ENCODE peak calls at places on chromosomes 11 and 22, in seven cellular contexts. O is tibial nerve, B is Peyer's patch, T is ovary, E is transverse colon, H is left ventricle myocardium inferior, J is vagina. I is an unnamed sample.
A peak's percentile ranks its signal among the peaks of the same experiment; 100 is the strongest.

GRCh38 chr11:64687641-64688533 is 35.1 kb downstream of the NRXN2 start:
- DNase-seq in O (no peak), B (no peak), T (no peak), E (no peak), H (no peak), J (no peak), I (peak; percentile 76)

GRCh38 chr11:83711035-83711630 is 425.0 kb upstream of the CCDC90B start:
- DNase-seq in O (no peak), B (no peak), T (no peak), E (no peak), H (no peak), J (no peak), I (no peak)

GRCh38 chr11:4680341-4680740 is 17.3 kb downstream of the OR51E2 start:
- DNase-seq in O (no peak), B (no peak), T (no peak), E (no peak), H (no peak), J (no peak), I (no peak)

GRCh38 chr11:61028135-61028729 is 56.8 kb downstream of the CD6 start:
- DNase-seq in O (no peak), B (peak; percentile 80), T (no peak), E (peak; percentile 21), H (no peak), J (no peak), I (no peak)

GRCh38 chr11:128663824-128664223 is 30.0 kb upstream of the FLI1 start:
- DNase-seq in O (peak; percentile 24), B (no peak), T (no peak), E (no peak), H (no peak), J (no peak), I (no peak)

GRCh38 chr22:50104149-50104548 is 14.3 kb downstream of the MOV10L1 start:
- DNase-seq in O (no peak), B (no peak), T (no peak), E (no peak), H (no peak), J (no peak), I (no peak)

GRCh38 chr22:44261861-44262595 is 50.7 kb downstream of the SHISAL1 start:
- DNase-seq in O (no peak), B (no peak), T (peak; percentile 31), E (no peak), H (peak; percentile 41), J (no peak), I (peak; percentile 33)

GRCh38 chr11:1641096-1641495 is 11.5 kb downstream of the KRTAP5-5 start:
- DNase-seq in O (no peak), B (no peak), T (no peak), E (no peak), H (no peak), J (no peak), I (no peak)

GRCh38 chr11:36451681-36452080 is 58.4 kb downstream of the TRAF6 start:
- DNase-seq in O (no peak), B (no peak), T (no peak), E (no peak), H (no peak), J (no peak), I (no peak)

GRCh38 chr22:47066616-47066905 is 304.1 kb downstream of the TBC1D22A start:
- DNase-seq in O (no peak), B (no peak), T (no peak), E (peak; percentile 1), H (no peak), J (no peak), I (no peak)

GRCh38 chr22:49827853-49828598 is at the start of gene BRD1:
- DNase-seq in O (no peak), B (peak; percentile 56), T (peak; percentile 60), E (peak; percentile 71), H (peak; percentile 70), J (no peak), I (peak; percentile 91)

GRCh38 chr11:24762076-24762475 is 265.2 kb downstream of the LUZP2 start:
- DNase-seq in O (no peak), B (no peak), T (no peak), E (no peak), H (no peak), J (no peak), I (no peak)

GRCh38 chr11:35709386-35709785 is 46.8 kb downstream of the TRIM44 start:
- DNase-seq in O (no peak), B (no peak), T (no peak), E (no peak), H (no peak), J (no peak), I (no peak)

GRCh38 chr11:130865772-130866114 is 50.5 kb downstream of the SNX19 start:
- DNase-seq in O (no peak), B (no peak), T (no peak), E (no peak), H (peak; percentile 21), J (no peak), I (no peak)

GRCh38 chr11:27718346-27718852 is 18.1 kb upstream of the BDNF start:
- DNase-seq in O (no peak), B (no peak), T (no peak), E (peak; percentile 9), H (no peak), J (no peak), I (no peak)

GRCh38 chr22:32340437-32340836 is 17.2 kb upstream of the RFPL3 start:
- DNase-seq in O (no peak), B (no peak), T (no peak), E (no peak), H (no peak), J (peak; percentile 55), I (no peak)

GRCh38 chr11:1736447-1736992 is 13.9 kb downstream of the IFITM10 start:
- DNase-seq in O (no peak), B (no peak), T (no peak), E (no peak), H (no peak), J (no peak), I (no peak)

GRCh38 chr22:35681454-35682050 is 33.3 kb downstream of the APOL6 start:
- DNase-seq in O (no peak), B (no peak), T (no peak), E (no peak), H (no peak), J (no peak), I (no peak)
- H3K27me3 ChIP-seq in O (no peaks in the 10 kb centered on the region), B (no peaks in the 10 kb centered on the region), T (no peaks in the 10 kb centered on the region), E (no peaks in the 10 kb centered on the region), H (no peaks in the 10 kb centered on the region), J (no peaks in the 10 kb centered on the region), I (no peaks in the 10 kb centered on the region)

GRCh38 chr11:134229131-134229790 is 4.8 kb downstream of the VPS26B start:
- DNase-seq in O (no peak), B (no peak), T (no peak), E (no peak), H (no peak), J (no peak), I (no peak)

GRCh38 chr11:134233729-134234179 is 9.3 kb downstream of the VPS26B start:
- DNase-seq in O (no peak), B (no peak), T (no peak), E (no peak), H (no peak), J (no peak), I (no peak)

GRCh38 chr11:134231958-134232674 is 7.6 kb downstream of the VPS26B start:
- DNase-seq in O (no peak), B (no peak), T (no peak), E (no peak), H (no peak), J (no peak), I (no peak)

GRCh38 chr11:134228625-134229024 is 4.2 kb downstream of the VPS26B start:
- DNase-seq in O (no peak), B (peak; percentile 86), T (no peak), E (no peak), H (no peak), J (no peak), I (no peak)

GRCh38 chr11:134230339-134230738 is 5.9 kb downstream of the VPS26B start:
- DNase-seq in O (no peak), B (no peak), T (no peak), E (no peak), H (no peak), J (no peak), I (no peak)
- H3K4me1 ChIP-seq in O (peaks cover 15% of the 10 kb centered on the region), B (no peaks in the 10 kb centered on the region), T (peaks cover 18% of the 10 kb centered on the region), E (peaks cover 33% of the 10 kb centered on the region), H (peaks cover 93% of the 10 kb centered on the region), J (peaks cover 72% of the 10 kb centered on the region), I (peaks cover 10% of the 10 kb centered on the region)

GRCh38 chr22:17369553-17370035 is 334 bp downstream of the CECR2 start:
- DNase-seq in O (no peak), B (no peak), T (no peak), E (peak; percentile 14), H (peak; percentile 38), J (no peak), I (peak; percentile 74)

GRCh38 chr22:17370766-17371181 is 1.5 kb downstream of the CECR2 start:
- DNase-seq in O (no peak), B (no peak), T (no peak), E (no peak), H (no peak), J (no peak), I (no peak)

GRCh38 chr22:17373839-17374238 is 4.6 kb downstream of the CECR2 start:
- DNase-seq in O (no peak), B (no peak), T (no peak), E (no peak), H (no peak), J (no peak), I (no peak)

GRCh38 chr22:17370036-17370765 is 941 bp downstream of the CECR2 start:
- DNase-seq in O (no peak), B (no peak), T (peak; percentile 54), E (no peak), H (peak; percentile 37), J (no peak), I (no peak)

DNA sequence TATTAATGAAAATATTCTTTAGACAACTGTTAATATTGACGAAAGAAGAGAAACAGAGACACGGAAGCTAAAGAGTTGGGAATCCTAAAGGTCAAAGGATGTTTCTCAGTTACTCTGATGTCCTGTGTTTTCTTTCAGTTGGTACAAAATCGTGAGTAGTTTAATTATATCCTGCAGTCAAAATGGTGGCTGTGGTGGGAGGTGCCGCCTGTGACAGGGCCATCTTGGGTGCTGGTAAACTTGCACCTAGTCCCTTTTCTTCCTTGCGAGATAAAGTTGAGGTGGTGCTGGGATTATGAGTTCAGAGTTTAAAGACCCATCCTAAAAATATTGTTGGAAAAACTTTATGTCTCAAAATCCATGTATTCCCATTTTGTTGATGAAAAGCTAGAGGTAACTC is 2.2 kb downstream of the CECR2 start:
- DNase-seq in O (no peak), B (no peak), T (no peak), E (no peak), H (no peak), J (no peak), I (no peak)
- H3K4me3 ChIP-seq in O (no peak overlapping the region), B (no peak overlapping the region), T (peak overlapping the region; percentile 44), E (no peak overlapping the region), H (peak overlapping the region; percentile 76), J (peak overlapping the region; percentile 43), I (peak overlapping the region; percentile 80)

DNA sequence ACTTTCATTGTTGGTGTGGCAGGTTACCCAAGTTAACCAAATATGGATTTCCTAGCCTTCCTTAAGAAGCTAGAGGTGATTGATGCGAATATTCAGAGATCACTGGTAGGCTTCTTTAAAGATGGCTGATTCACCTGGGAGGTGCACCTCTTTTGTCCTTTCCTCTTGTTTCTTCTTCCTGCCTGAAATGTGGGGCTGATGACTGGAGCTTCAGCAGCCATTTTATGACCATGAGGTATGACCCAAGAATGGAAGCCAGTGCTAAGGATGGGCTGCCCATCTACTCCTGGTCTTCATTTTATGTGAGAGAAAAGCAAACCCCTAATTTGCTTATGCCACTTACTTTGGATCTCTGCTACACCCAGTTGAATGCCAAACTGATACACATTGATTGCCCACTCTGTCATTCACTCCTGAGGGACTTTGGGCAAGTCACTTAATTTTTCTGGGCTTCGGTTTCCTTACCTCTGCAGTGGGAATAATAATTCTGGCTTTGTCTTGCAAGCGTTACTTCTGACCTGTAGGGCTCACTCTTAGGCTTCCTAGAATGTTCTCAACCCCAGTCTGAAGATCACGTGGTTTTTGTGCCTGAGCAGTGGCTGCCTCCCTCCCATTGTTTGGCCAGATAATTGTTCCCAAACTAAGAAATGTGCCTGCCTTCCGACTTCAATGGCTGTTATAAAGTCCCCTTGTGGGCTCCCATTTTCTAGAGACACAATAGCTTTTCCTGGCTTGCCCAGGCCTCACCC is 243.0 kb downstream of the ST3GAL4 start:
- DNase-seq in O (no peak), B (no peak), T (no peak), E (no peak), H (no peak), J (no peak), I (no peak)
- H3K27me3 ChIP-seq in O (no peaks in the 10 kb centered on the region), B (no peaks in the 10 kb centered on the region), T (no peaks in the 10 kb centered on the region), E (peaks cover 26% of the 10 kb centered on the region), H (peaks cover 90% of the 10 kb centered on the region), J (no peaks in the 10 kb centered on the region), I (no peaks in the 10 kb centered on the region)

I was measured in right cardiac atrium.